ENCODE peak calls at places on chromosomes 6 and 20, in six cellular contexts. J, L, H, P, D and T are unnamed samples.

GRCh38 chr6:113383701-113384100 is 473.4 kb upstream of the MARCKS start:
- DNase-seq in D (no peak), P (no peak), H (no peak), J (no peak), L (no peak), T (no peak)

GRCh38 chr6:56041591-56041990 is 166.2 kb upstream of the BMP5 start:
- DNase-seq in L (no peak), D (no peak), J (no peak), P (no peak), H (no peak), T (no peak)

GRCh38 chr20:36591854-36592641 is 13.5 kb upstream of the RAB5IF start:
- DNase-seq in H (peak; percentile 22), J (no peak), D (no peak), L (no peak), P (peak; percentile 48), T (no peak)

GRCh38 chr6:124943658-124944057 is 18.6 kb upstream of the RNF217 start:
- DNase-seq in H (no peak), D (no peak), J (no peak), P (no peak), L (no peak), T (no peak)

GRCh38 chr6:40444307-40444706 is 142.9 kb downstream of the LRFN2 start:
- DNase-seq in L (no peak), P (no peak), J (no peak), H (no peak), D (no peak), T (no peak)

GRCh38 chr6:141922898-141923297 is 209.8 kb upstream of the GJE1 start:
- DNase-seq in H (no peak), L (no peak), D (no peak), P (no peak), J (no peak), T (no peak)

GRCh38 chr6:104843196-104843595 is 16.5 kb downstream of the HACE1 start:
- DNase-seq in H (no peak), L (no peak), J (no peak), D (no peak), P (no peak), T (no peak)

GRCh38 chr6:26125015-26125690 is 37.9 kb downstream of the HFE start:
- DNase-seq in H (no peak), J (no peak), P (peak; percentile 51), D (peak; percentile 88), L (peak; percentile 57), T (peak; percentile 81)

GRCh38 chr20:57450419-57450818 is 59.2 kb downstream of the RBM38 start:
- DNase-seq in P (peak; percentile 53), L (peak; percentile 99), D (peak; percentile 89), H (no peak), J (peak; percentile 84), T (peak; percentile 59)

GRCh38 chr6:35725721-35726438 is 11.0 kb upstream of the ARMC12 start:
- DNase-seq in H (no peak), D (peak; percentile 95), P (peak; percentile 77), L (peak; percentile 85), J (no peak), T (no peak)

GRCh38 chr20:4161447-4162251 is 146.3 kb upstream of the RNF24 start:
- DNase-seq in P (no peak), H (no peak), D (no peak), J (no peak), L (no peak), T (no peak)

GRCh38 chr6:139181236-139181635 is 46.4 kb downstream of the HECA start:
- DNase-seq in L (no peak), H (no peak), D (no peak), P (no peak), J (no peak), T (no peak)

DNA sequence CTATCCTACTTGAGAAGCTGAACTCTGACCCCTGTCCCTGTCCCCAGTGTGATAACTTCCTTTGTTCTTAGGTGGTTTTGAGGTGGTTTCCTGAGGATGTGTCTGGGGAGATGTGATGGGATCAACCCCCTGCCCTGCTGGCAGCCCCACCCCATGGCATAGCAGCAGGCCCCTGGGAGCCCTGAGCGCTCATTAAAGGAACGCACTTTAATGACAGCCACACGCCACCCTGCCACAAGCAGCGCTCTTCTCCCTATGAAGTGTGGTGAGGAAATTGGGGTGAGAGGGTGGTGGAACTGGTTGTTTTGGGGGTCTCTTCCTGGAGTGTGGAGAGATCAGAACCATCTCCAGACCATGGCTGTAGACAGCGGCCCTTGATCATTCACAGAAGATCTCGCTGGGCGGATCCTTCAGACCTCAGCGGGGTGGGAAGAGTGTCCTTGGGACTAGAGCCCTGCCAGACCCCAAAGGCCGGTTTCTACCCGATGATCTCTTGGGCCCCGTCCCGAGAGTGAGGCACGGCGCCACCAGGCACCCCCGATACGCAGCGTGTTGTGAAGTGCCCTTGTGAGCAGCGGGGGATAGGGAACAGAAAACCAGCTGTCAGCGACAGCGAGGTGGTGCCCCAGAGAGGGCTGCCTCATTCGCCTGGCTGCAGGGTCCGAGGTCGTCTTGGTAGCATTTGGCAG is 45.4 kb downstream of the SYNJ2 start:
- DNase-seq in P (no peak), H (no peak), L (no peak), D (no peak), J (no peak), T (no peak)
- TF ChIP-seq POLR2A in P (no peak), H (no peak), L (no peak), D (no peak), J (no peak), T (peak; percentile 17)

DNA sequence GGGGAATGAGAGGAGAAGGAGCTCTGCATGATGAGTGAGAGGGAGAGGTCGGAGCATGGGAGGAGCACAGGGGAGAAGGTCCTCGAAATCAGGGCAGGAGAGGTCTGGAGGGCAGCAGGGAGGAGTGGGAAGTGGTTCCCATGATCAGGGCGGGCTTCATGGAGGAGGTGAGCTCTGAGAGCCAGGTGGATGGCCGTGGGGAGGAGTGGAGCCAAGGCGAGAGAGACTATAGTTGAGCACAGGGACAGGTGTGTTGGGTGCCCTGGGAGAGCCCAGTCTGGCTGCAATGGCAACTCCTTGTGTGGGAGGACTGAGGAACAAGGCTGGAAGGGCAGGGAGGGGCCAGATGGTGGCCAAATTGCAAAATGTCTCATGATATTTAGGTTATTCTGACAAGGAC is 21.3 kb downstream of the TTBK1 start:
- DNase-seq in D (no peak), L (no peak), H (no peak), P (no peak), J (no peak), T (no peak)
- TF ChIP-seq POLR2A in D (no peak), L (no peak), H (no peak), P (no peak), J (no peak), T (no peak)

GRCh38 chr6:156816505-156816904 is 39.3 kb downstream of the ARID1B start:
- DNase-seq in J (peak; percentile 52), P (peak; percentile 62), H (no peak), D (no peak), L (no peak), T (peak; percentile 41)
- TF ChIP-seq POLR2A in J (no peak), P (no peak), H (no peak), D (no peak), L (no peak), T (no peak)

GRCh38 chr20:17963114-17963897 is 5.3 kb downstream of the SNX5 start:
- DNase-seq in P (no peak), J (no peak), D (no peak), H (no peak), L (no peak), T (no peak)
- TF ChIP-seq POLR2A in P (no peak), J (no peak), D (no peak), H (no peak), L (no peak), T (no peak)

GRCh38 chr6:151044465-151045441 is 179.3 kb downstream of the MTHFD1L start:
- DNase-seq in D (peak; percentile 86), P (peak; percentile 32), H (peak; percentile 82), J (no peak), L (no peak), T (no peak)
- TF ChIP-seq POLR2A in D (no peak), P (no peak), H (no peak), J (no peak), L (no peak), T (no peak)